ENCODE peak calls at places on chromosomes 1 and 21, in ten cellular contexts. H is thoracic aorta, K is transverse colon, E is HFFc6, Q is psoas muscle, Y is GM06990, R is uterus, W is heart right ventricle, S is HL-60, V is tibial nerve. U is an unnamed sample.

GRCh38 chr1:240415532-240415931 is 196.4 kb downstream of the GREM2 start:
- DNase-seq in H (no peak), K (no peak), E (no peak), Q (no peak), Y (no peak), R (no peak), W (no peak), S (no peak), V (no peak), U (no peak)

GRCh38 chr1:3436901-3437300 is 17.6 kb upstream of the ARHGEF16 start:
- DNase-seq in H (no peak), K (no peak), E (no peak), Q (peak; percentile 28), Y (no peak), R (no peak), W (no peak), S (no peak), V (no peak), U (no peak)

GRCh38 chr1:26049531-26050254 is 3.8 kb upstream of the SLC30A2 start:
- DNase-seq in H (no peak), K (peak; percentile 62), E (peak; percentile 44), Q (peak; percentile 90), Y (no peak), R (no peak), W (no peak), S (peak; percentile 20), V (no peak), U (no peak)

GRCh38 chr1:234135501-234135900 is 231.0 kb downstream of the SLC35F3 start:
- DNase-seq in H (no peak), K (no peak), E (no peak), Q (no peak), Y (no peak), R (no peak), W (no peak), S (no peak), V (no peak), U (no peak)

GRCh38 chr1:157274698-157275534 is 136.7 kb upstream of the ETV3 start:
- DNase-seq in H (no peak), K (no peak), E (peak; percentile 66), Q (no peak), Y (no peak), R (no peak), W (no peak), S (no peak), V (no peak), U (no peak)

GRCh38 chr1:222019029-222019428 is 277.1 kb upstream of the DUSP10 start:
- DNase-seq in H (no peak), K (no peak), E (no peak), Q (no peak), Y (no peak), R (no peak), W (no peak), S (no peak), V (no peak), U (no peak)

GRCh38 chr1:158793604-158794003 is 12.6 kb upstream of the OR6N2 start:
- DNase-seq in H (no peak), K (no peak), E (no peak), Q (no peak), Y (no peak), R (no peak), W (no peak), S (peak; percentile 55), V (no peak), U (peak; percentile 17)

GRCh38 chr1:1170891-1171550 is 2.7 kb upstream of the TTLL10 start:
- DNase-seq in H (no peak), K (no peak), E (no peak), Q (peak; percentile 50), Y (peak; percentile 7), R (no peak), W (no peak), S (no peak), V (no peak), U (peak; percentile 52)

GRCh38 chr21:16608209-16608830 is 878.5 kb downstream of the USP25 start:
- DNase-seq in H (no peak), K (no peak), E (peak; percentile 3), Q (no peak), Y (no peak), R (no peak), W (no peak), S (no peak), V (no peak), U (no peak)

GRCh38 chr1:220544901-220545303 is 17.0 kb downstream of the MARK1 start:
- DNase-seq in H (no peak), K (no peak), E (no peak), Q (no peak), Y (no peak), R (no peak), W (no peak), S (peak; percentile 11), V (no peak), U (no peak)

GRCh38 chr1:91804546-91805023 is 81.4 kb downstream of the TGFBR3 start:
- DNase-seq in H (no peak), K (no peak), E (no peak), Q (no peak), Y (no peak), R (no peak), W (no peak), S (no peak), V (no peak), U (no peak)

DNA sequence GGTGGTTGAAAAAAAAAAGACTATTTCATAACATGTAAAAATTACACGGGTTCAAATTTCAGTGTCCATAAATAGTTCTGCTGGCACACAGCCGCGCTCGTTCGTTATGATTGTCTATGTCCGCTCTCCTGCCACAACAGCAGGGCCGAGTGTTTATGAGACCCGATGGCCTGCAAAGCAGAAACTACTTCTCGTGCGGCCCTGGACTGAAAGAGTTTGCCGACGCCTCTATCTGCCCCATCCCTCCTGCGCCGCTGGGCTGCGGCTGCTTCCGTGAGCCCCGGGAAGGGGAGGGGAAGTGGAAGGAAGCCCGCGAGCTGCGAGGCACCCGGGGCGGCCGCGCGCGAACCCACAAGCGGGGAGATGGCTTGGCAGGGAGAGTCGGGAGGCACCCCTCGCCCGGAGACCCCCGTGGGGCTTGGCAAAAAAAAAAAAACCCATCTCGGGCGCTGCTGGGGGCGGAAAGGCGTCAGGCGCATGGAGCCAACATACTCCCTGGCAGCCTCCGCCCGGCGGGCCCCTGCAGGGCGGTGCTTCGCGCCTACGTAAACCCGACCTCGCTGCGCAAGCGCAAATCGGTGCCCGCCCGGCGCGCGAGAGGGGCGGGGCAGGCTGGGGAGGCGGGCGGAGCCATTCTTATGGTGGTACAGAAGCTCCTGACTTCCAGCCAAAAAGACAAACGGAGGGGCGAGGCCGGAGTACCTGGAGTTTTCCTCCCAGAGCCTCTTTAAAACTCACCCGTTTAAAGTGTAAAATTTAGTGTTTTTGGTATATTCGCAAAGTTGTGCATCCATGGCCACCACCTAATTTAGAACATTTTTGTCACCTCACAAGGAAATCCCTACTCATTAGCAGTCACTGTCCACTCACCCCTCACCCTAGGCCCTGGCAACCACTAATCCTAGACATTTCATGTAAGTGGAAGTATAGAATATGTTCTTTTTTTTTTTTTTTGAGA is 8.3 kb downstream of the SLC27A3 start:
- DNase-seq in H (no peak), K (peak; percentile 93), E (peak; percentile 82), Q (peak; percentile 96), Y (peak; percentile 97), R (peak; percentile 94), W (peak; percentile 90), S (peak; percentile 88), V (peak; percentile 81), U (peak; percentile 97)
- TF ChIP-seq CTCF in H (peak; percentile 26), K (no peak), E (no peak), Q (no peak), Y (no peak), R (no peak), W (no peak), S (no peak), V (no peak), U (no peak)

GRCh38 chr21:18725653-18726052 is 322.1 kb upstream of the TMPRSS15 start:
- DNase-seq in H (no peak), K (no peak), E (no peak), Q (no peak), Y (no peak), R (no peak), W (no peak), S (no peak), V (no peak), U (no peak)
- TF ChIP-seq CTCF in H (no peak), K (no peak), E (no peak), Q (no peak), Y (no peak), R (no peak), W (no peak), S (no peak), V (no peak), U (no peak)

GRCh38 chr1:248695451-248696132 is 7.0 kb downstream of the OR14I1 start:
- DNase-seq in H (no peak), K (no peak), E (peak; percentile 4), Q (no peak), Y (no peak), R (no peak), W (no peak), S (no peak), V (no peak), U (no peak)

GRCh38 chr1:248696775-248697174 is 5.8 kb downstream of the OR14I1 start:
- DNase-seq in H (no peak), K (no peak), E (no peak), Q (no peak), Y (no peak), R (no peak), W (no peak), S (no peak), V (no peak), U (no peak)

GRCh38 chr1:248697907-248698306 is 4.7 kb downstream of the OR14I1 start:
- DNase-seq in H (no peak), K (no peak), E (no peak), Q (no peak), Y (no peak), R (no peak), W (no peak), S (no peak), V (no peak), U (no peak)

GRCh38 chr1:248699099-248699498 is 3.5 kb downstream of the OR14I1 start:
- DNase-seq in H (no peak), K (no peak), E (no peak), Q (no peak), Y (no peak), R (no peak), W (no peak), S (no peak), V (no peak), U (no peak)

GRCh38 chr1:248696261-248696660 is 6.3 kb downstream of the OR14I1 start:
- DNase-seq in H (no peak), K (peak; percentile 48), E (no peak), Q (no peak), Y (no peak), R (no peak), W (no peak), S (peak; percentile 79), V (no peak), U (no peak)
- TF ChIP-seq CTCF in H (no peak), K (no peak), E (no peak), Q (no peak), Y (peak; percentile 61), R (no peak), W (peak; percentile 29), S (peak; percentile 11), V (no peak), U (no peak)

DNA sequence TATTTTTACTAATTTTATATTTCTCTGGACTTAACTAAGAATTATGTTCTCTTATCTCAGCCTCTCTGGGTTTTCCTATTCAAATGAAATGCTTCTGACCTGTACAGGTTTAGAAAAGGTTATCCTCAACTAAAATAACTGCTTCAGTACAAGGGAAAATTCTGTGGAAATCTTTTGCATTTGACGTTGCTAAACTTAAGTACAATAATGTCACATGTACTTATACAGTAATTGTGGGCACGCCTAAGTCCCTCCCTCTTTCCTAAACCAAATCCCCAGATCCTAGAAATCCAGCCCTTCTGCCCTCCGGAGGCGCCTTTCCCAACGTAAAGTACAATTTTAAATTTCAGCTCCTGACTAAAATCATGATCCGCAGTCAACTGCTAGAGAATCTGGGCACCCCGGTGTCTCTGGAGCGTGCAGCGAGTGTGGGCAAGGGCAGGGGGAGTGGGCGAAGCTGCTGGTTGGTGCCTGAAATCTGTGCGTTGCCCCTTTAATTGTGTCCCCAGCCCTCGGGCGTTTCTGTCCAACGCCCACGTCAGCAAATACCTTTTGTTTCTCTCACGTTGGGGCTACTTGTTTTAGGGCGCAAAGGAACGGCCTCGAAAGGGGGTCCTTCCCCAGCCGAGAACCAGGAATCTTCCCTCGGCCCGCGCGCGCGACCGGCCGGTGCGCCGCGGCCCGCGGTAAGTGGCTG is at the start of gene ZBTB8A:
- DNase-seq in H (peak; percentile 2), K (peak; percentile 64), E (peak; percentile 43), Q (peak; percentile 65), Y (peak; percentile 58), R (peak; percentile 43), W (peak; percentile 29), S (no peak), V (no peak), U (no peak)
- TF ChIP-seq CTCF in H (no peak), K (no peak), E (no peak), Q (no peak), Y (no peak), R (peak; percentile 8), W (no peak), S (no peak), V (no peak), U (no peak)

U was measured in GM20000.